ENCODE peak calls at places on chromosome 22, in eight cellular contexts. X is brain microvascular endothelial cell; T is HT1080; W is NCI-H460; N is lower leg skin; S is sciatic nerve; O is activated T-cell treated with anti-CD3 and anti-CD28 coated beads, Interleukin-2, amount 50 U/mL, for 72 hours; D is WTC11. M is an unnamed sample.

GRCh38 chr22:19884161-19884953 is 29.7 kb upstream of the GNB1L start:
- DNase-seq in X (no peak), T (no peak), W (no peak), N (peak), S (peak), O (no peak), D (peak), M (no peak)

GRCh38 chr22:19832476-19833108 is 22.1 kb downstream of the GNB1L start:
- DNase-seq in X (no peak), T (no peak), W (no peak), N (no peak), S (no peak), O (no peak), D (no peak), M (no peak)

GRCh38 chr22:28181332-28181731 is 262.3 kb upstream of the PITPNB start:
- DNase-seq in X (no peak), T (no peak), W (no peak), N (no peak), S (no peak), O (no peak), D (no peak), M (no peak)

GRCh38 chr22:35582861-35583670 is 34.1 kb downstream of the MB start:
- DNase-seq in X (peak), T (peak), W (peak), N (peak), S (peak), O (peak), D (peak), M (peak)

GRCh38 chr22:26038365-26038764 is 130.9 kb upstream of the SEZ6L start:
- DNase-seq in X (no peak), T (no peak), W (no peak), N (no peak), S (no peak), O (no peak), D (no peak), M (no peak)

GRCh38 chr22:31259798-31260473 is 32.4 kb downstream of the PIK3IP1 start:
- DNase-seq in X (no peak), T (no peak), W (no peak), N (no peak), S (no peak), O (no peak), D (no peak), M (no peak)

GRCh38 chr22:30235687-30236170 is 10.8 kb downstream of the LIF start:
- DNase-seq in X (peak), T (peak), W (no peak), N (no peak), S (no peak), O (no peak), D (no peak), M (no peak)

GRCh38 chr22:35305525-35306070 is 5.9 kb downstream of the TOM1 start:
- DNase-seq in X (no peak), T (no peak), W (no peak), N (no peak), S (no peak), O (no peak), D (no peak), M (no peak)

GRCh38 chr22:42794551-42795510 is 62.2 kb downstream of the ARFGAP3 start:
- DNase-seq in X (no peak), T (no peak), W (no peak), N (peak), S (peak), O (no peak), D (peak), M (no peak)

GRCh38 chr22:42553475-42554361 is at the start of gene SERHL2:
- DNase-seq in X (peak), T (no peak), W (peak), N (peak), S (peak), O (peak), D (peak), M (peak)

GRCh38 chr22:41417622-41418390 is 28.8 kb downstream of the TOB2 start:
- DNase-seq in X (no peak), T (no peak), W (no peak), N (peak), S (peak), O (no peak), D (no peak), M (peak)

GRCh38 chr22:49305215-49305965 is 522.3 kb downstream of the BRD1 start:
- DNase-seq in X (no peak), T (peak), W (peak), N (peak), S (peak), O (peak), D (peak), M (peak)

GRCh38 chr22:42214625-42215415 is 55.6 kb downstream of the TCF20 start:
- DNase-seq in X (peak), T (no peak), W (no peak), N (no peak), S (no peak), O (no peak), D (no peak), M (peak)

GRCh38 chr22:41812805-41813545 is 12.5 kb downstream of the CCDC134 start:
- DNase-seq in X (no peak), T (no peak), W (no peak), N (no peak), S (no peak), O (no peak), D (no peak), M (no peak)

GRCh38 chr22:42169055-42169469 is 38.5 kb upstream of the CYP2D6 start:
- DNase-seq in X (peak), T (peak), W (peak), N (no peak), S (peak), O (peak), D (peak), M (no peak)